ENCODE peak calls at places on chromosomes 2 and 18, in eight cellular contexts. Q is T-helper 9 cell, B is GM20000, U is omental fat pad, X is AG08396, N is AG09319, L is RPMI7951, I is thyroid gland. C is an unnamed sample.

GRCh38 chr2:120383191-120383590 is 37.3 kb downstream of the INHBB start:
- DNase-seq in Q (no peak), U (no peak), L (no peak), I (no peak), N (no peak), B (no peak), X (no peak), C (no peak)

GRCh38 chr2:233033672-233034071 is 1.2 kb downstream of the NEU2 start:
- DNase-seq in B (no peak), L (peak), Q (no peak), X (no peak), N (no peak), I (no peak), U (no peak), C (no peak)

GRCh38 chr2:216548901-216549321 is 50.3 kb downstream of the RPL37A start:
- DNase-seq in B (no peak), Q (no peak), N (no peak), L (no peak), U (no peak), X (no peak), I (peak), C (no peak)

GRCh38 chr2:163692611-163693482 is 43.0 kb downstream of the FIGN start:
- DNase-seq in L (no peak), N (no peak), I (no peak), B (no peak), U (no peak), X (no peak), Q (no peak), C (no peak)

GRCh38 chr2:10433948-10434884 is 13.9 kb downstream of the ODC1 start:
- DNase-seq in X (no peak), B (no peak), I (no peak), Q (no peak), L (no peak), N (no peak), U (no peak), C (no peak)

GRCh38 chr2:8333177-8333831 is 348.6 kb upstream of the ID2 start:
- DNase-seq in Q (no peak), I (no peak), L (no peak), B (no peak), U (no peak), N (no peak), X (no peak), C (no peak)

GRCh38 chr2:24743914-24744313 is 49.3 kb downstream of the PTRHD1 start:
- DNase-seq in I (no peak), B (no peak), U (no peak), Q (no peak), N (no peak), L (no peak), X (no peak), C (no peak)

GRCh38 chr2:18498531-18498930 is 61.9 kb downstream of the RDH14 start:
- DNase-seq in I (no peak), X (no peak), U (no peak), L (no peak), B (no peak), N (no peak), Q (no peak), C (no peak)

GRCh38 chr18:36402765-36403396 is 105.4 kb downstream of the FHOD3 start:
- DNase-seq in X (peak), Q (no peak), L (no peak), B (no peak), I (no peak), N (peak), U (no peak), C (no peak)

GRCh38 chr2:228827056-228827455 is 444.0 kb downstream of the PID1 start:
- DNase-seq in L (peak), U (no peak), I (no peak), Q (no peak), X (peak), N (no peak), B (no peak), C (no peak)

GRCh38 chr2:200525066-200525465 is 941 bp upstream of the SGO2 start:
- DNase-seq in I (no peak), Q (no peak), L (no peak), U (no peak), X (no peak), N (no peak), B (no peak), C (no peak)

GRCh38 chr18:23689031-23689615 is at the start of gene LAMA3:
- DNase-seq in N (peak), I (peak), X (peak), U (no peak), Q (peak), L (peak), B (peak), C (peak)

GRCh38 chr2:30741576-30741975 is 65.7 kb downstream of the CAPN13 start:
- DNase-seq in B (no peak), U (no peak), X (no peak), N (no peak), I (no peak), L (no peak), Q (no peak), C (no peak)

GRCh38 chr2:58054264-58054663 is 7.7 kb downstream of the VRK2 start:
- DNase-seq in N (no peak), X (no peak), B (no peak), L (no peak), Q (no peak), I (no peak), U (no peak), C (no peak)

GRCh38 chr2:60379684-60380083 is 173.8 kb downstream of the BCL11A start:
- DNase-seq in Q (no peak), X (no peak), B (no peak), N (no peak), L (no peak), I (no peak), U (no peak), C (no peak)

GRCh38 chr2:127463155-127463991 is 45.1 kb downstream of the PROC start:
- DNase-seq in U (no peak), X (no peak), Q (no peak), I (no peak), L (no peak), N (no peak), B (no peak), C (no peak)

GRCh38 chr2:37786854-37787253 is 115.4 kb upstream of the CDC42EP3 start:
- DNase-seq in U (no peak), L (no peak), Q (no peak), B (no peak), X (no peak), I (peak), N (no peak), C (peak)

GRCh38 chr2:73292906-73293533 is 328 bp downstream of the EGR4 start:
- DNase-seq in X (no peak), B (peak), L (no peak), U (no peak), I (no peak), N (no peak), Q (no peak), C (peak)

GRCh38 chr2:191686658-191687057 is 8.7 kb downstream of the NABP1 start:
- DNase-seq in Q (no peak), L (no peak), U (no peak), N (no peak), I (no peak), X (no peak), B (no peak), C (no peak)

GRCh38 chr2:132424526-132425121 is 8.0 kb downstream of the GPR39 start:
- DNase-seq in Q (no peak), N (no peak), L (no peak), I (peak), B (no peak), X (peak), U (no peak), C (no peak)

GRCh38 chr2:207163053-207163814 is 2.5 kb downstream of the KLF7 start:
- DNase-seq in B (no peak), N (no peak), X (peak), I (peak), Q (no peak), U (no peak), L (peak), C (no peak)

GRCh38 chr2:237687666-237688065 is 60.3 kb downstream of the LRRFIP1 start:
- DNase-seq in X (peak), Q (peak), B (peak), N (peak), U (no peak), L (peak), I (peak), C (peak)

GRCh38 chr2:28683100-28683706 is 68.4 kb upstream of the PPP1CB start:
- DNase-seq in B (no peak), X (peak), U (no peak), I (peak), L (peak), N (no peak), Q (no peak), C (peak)

GRCh38 chr2:106127282-106127771 is 66.8 kb downstream of the UXS1 start:
- DNase-seq in Q (no peak), I (no peak), L (no peak), B (no peak), N (no peak), U (no peak), X (no peak), C (no peak)

GRCh38 chr2:112162956-112163355 is 24.8 kb downstream of the FBLN7 start:
- DNase-seq in U (no peak), N (no peak), Q (no peak), B (no peak), L (no peak), X (no peak), I (no peak), C (no peak)

GRCh38 chr18:62877448-62878221 is 162.3 kb downstream of the PHLPP1 start:
- DNase-seq in B (no peak), U (no peak), N (no peak), X (peak), I (no peak), L (peak), Q (no peak), C (no peak)

GRCh38 chr2:230866704-230867561 is 2.2 kb downstream of the ITM2C start:
- DNase-seq in X (peak), U (no peak), B (no peak), Q (peak), L (peak), N (no peak), I (peak), C (peak)

GRCh38 chr2:181143790-181144300 is 163.4 kb downstream of the UBE2E3 start:
- DNase-seq in B (no peak), N (no peak), U (no peak), Q (no peak), L (no peak), X (no peak), I (no peak), C (no peak)

GRCh38 chr18:3383381-3383915 is 66.5 kb upstream of the TGIF1 start:
- DNase-seq in N (no peak), I (no peak), L (no peak), X (no peak), B (no peak), U (no peak), Q (no peak), C (no peak)